ENCODE peak calls at places on chromosomes 7 and 10, in four cellular contexts. One of them, this sample, is unnamed.

GRCh38 chr10:34786464-34786863 is 28.6 kb downstream of the PARD3 start:
- DNase-seq in HepG2: no peak
- DNase-seq in SK-N-SH: peak; percentile 77
- DNase-seq in K562: no peak
- DNase-seq in this sample: no peak

GRCh38 chr7:3404490-3404889 is 103.4 kb downstream of the SDK1 start:
- DNase-seq in K562: no peak
- DNase-seq in HepG2: no peak
- DNase-seq in SK-N-SH: peak; percentile 67
- DNase-seq in this sample: no peak

GRCh38 chr7:18347170-18347569 is 148.4 kb upstream of the HDAC9 start:
- DNase-seq in HepG2: no peak
- DNase-seq in K562: no peak
- DNase-seq in SK-N-SH: no peak
- DNase-seq in this sample: no peak

GRCh38 chr10:89203237-89203636 is 3.9 kb downstream of the CH25H start:
- DNase-seq in HepG2: no peak
- DNase-seq in SK-N-SH: no peak
- DNase-seq in K562: no peak
- DNase-seq in this sample: no peak

GRCh38 chr10:48470893-48471805 is 133.7 kb downstream of the ARHGAP22 start:
- DNase-seq in K562: peak; percentile 74
- DNase-seq in SK-N-SH: no peak
- DNase-seq in HepG2: no peak
- DNase-seq in this sample: no peak

GRCh38 chr10:132595850-132596249 is 58.3 kb downstream of the INPP5A start:
- DNase-seq in K562: no peak
- DNase-seq in SK-N-SH: no peak
- DNase-seq in HepG2: no peak
- DNase-seq in this sample: no peak

GRCh38 chr7:6146666-6147065 is 115.5 kb downstream of the ANKRD61 start:
- DNase-seq in SK-N-SH: no peak
- DNase-seq in K562: no peak
- DNase-seq in HepG2: no peak
- DNase-seq in this sample: no peak

GRCh38 chr10:119693262-119693957 is 32.4 kb upstream of the INPP5F start:
- DNase-seq in K562: no peak
- DNase-seq in HepG2: peak; percentile 74
- DNase-seq in SK-N-SH: no peak
- DNase-seq in this sample: no peak

GRCh38 chr10:44016589-44017482 is 368.1 kb downstream of the CXCL12 start:
- DNase-seq in HepG2: no peak
- DNase-seq in SK-N-SH: no peak
- DNase-seq in K562: no peak
- DNase-seq in this sample: no peak

GRCh38 chr7:30321089-30321991 is 36.9 kb downstream of the ZNRF2 start:
- DNase-seq in HepG2: no peak
- DNase-seq in K562: no peak
- DNase-seq in SK-N-SH: no peak
- DNase-seq in this sample: peak; percentile 31

GRCh38 chr10:21160116-21160515 is 263.0 kb upstream of the NEBL start:
- DNase-seq in SK-N-SH: no peak
- DNase-seq in HepG2: no peak
- DNase-seq in K562: no peak
- DNase-seq in this sample: no peak

GRCh38 chr7:95972554-95972953 is 200.2 kb downstream of the DYNC1I1 start:
- DNase-seq in SK-N-SH: no peak
- DNase-seq in HepG2: no peak
- DNase-seq in K562: no peak
- DNase-seq in this sample: no peak

GRCh38 chr10:42977032-42977416 is 99.8 kb upstream of the RET start:
- DNase-seq in SK-N-SH: no peak
- DNase-seq in K562: no peak
- DNase-seq in HepG2: no peak
- DNase-seq in this sample: no peak

GRCh38 chr7:26512737-26513136 is 221.1 kb downstream of the SNX10 start:
- DNase-seq in K562: no peak
- DNase-seq in HepG2: no peak
- DNase-seq in SK-N-SH: no peak
- DNase-seq in this sample: no peak

GRCh38 chr7:141706394-141707064 is 1.6 kb upstream of the WEE2 start:
- DNase-seq in SK-N-SH: no peak
- DNase-seq in HepG2: no peak
- DNase-seq in K562: no peak
- DNase-seq in this sample: no peak

GRCh38 chr7:16512097-16512496 is 14.5 kb upstream of the LRRC72 start:
- DNase-seq in SK-N-SH: no peak
- DNase-seq in K562: no peak
- DNase-seq in HepG2: no peak
- DNase-seq in this sample: no peak

GRCh38 chr7:91079491-91079890 is 184.7 kb upstream of the FZD1 start:
- DNase-seq in K562: no peak
- DNase-seq in HepG2: no peak
- DNase-seq in SK-N-SH: no peak
- DNase-seq in this sample: no peak

GRCh38 chr10:114501650-114502049 is 97.3 kb upstream of the AFAP1L2 start:
- DNase-seq in K562: no peak
- DNase-seq in HepG2: no peak
- DNase-seq in SK-N-SH: no peak
- DNase-seq in this sample: no peak

GRCh38 chr10:1516492-1517224 is 220.7 kb downstream of the ADARB2 start:
- DNase-seq in HepG2: no peak
- DNase-seq in K562: no peak
- DNase-seq in SK-N-SH: no peak
- DNase-seq in this sample: no peak

GRCh38 chr10:131547129-131547799 is 235.7 kb upstream of the TCERG1L start:
- DNase-seq in HepG2: no peak
- DNase-seq in SK-N-SH: no peak
- DNase-seq in K562: no peak
- DNase-seq in this sample: no peak

GRCh38 chr10:107914450-107915276 is 750.2 kb upstream of the SORCS1 start:
- DNase-seq in SK-N-SH: peak; percentile 74
- DNase-seq in K562: no peak
- DNase-seq in HepG2: no peak
- DNase-seq in this sample: no peak

GRCh38 chr10:110867807-110868465 is 3.8 kb upstream of the PDCD4 start:
- DNase-seq in SK-N-SH: no peak
- DNase-seq in HepG2: no peak
- DNase-seq in K562: no peak
- DNase-seq in this sample: no peak

GRCh38 chr7:47148541-47149207 is 433.2 kb downstream of the TNS3 start:
- DNase-seq in K562: no peak
- DNase-seq in SK-N-SH: no peak
- DNase-seq in HepG2: no peak
- DNase-seq in this sample: no peak

GRCh38 chr10:109166935-109167334 is 756.4 kb downstream of the XPNPEP1 start:
- DNase-seq in HepG2: no peak
- DNase-seq in SK-N-SH: no peak
- DNase-seq in K562: no peak
- DNase-seq in this sample: no peak

GRCh38 chr7:74051629-74052410 is 23.8 kb downstream of the ELN start:
- DNase-seq in K562: peak; percentile 75
- DNase-seq in HepG2: peak; percentile 56
- DNase-seq in SK-N-SH: peak; percentile 74
- DNase-seq in this sample: no peak

GRCh38 chr10:78404296-78404695 is 370.6 kb downstream of the RPS24 start:
- DNase-seq in HepG2: no peak
- DNase-seq in SK-N-SH: no peak
- DNase-seq in K562: no peak
- DNase-seq in this sample: no peak

GRCh38 chr7:105680505-105681187 is 99.4 kb upstream of the EFCAB10 start:
- DNase-seq in SK-N-SH: no peak
- DNase-seq in HepG2: peak; percentile 68
- DNase-seq in K562: no peak
- DNase-seq in this sample: no peak

GRCh38 chr10:131006458-131007256 is 304.9 kb downstream of the TCERG1L start:
- DNase-seq in HepG2: no peak
- DNase-seq in SK-N-SH: no peak
- DNase-seq in K562: no peak
- DNase-seq in this sample: no peak

GRCh38 chr10:74056081-74056818 is 58.3 kb downstream of the VCL start:
- DNase-seq in SK-N-SH: no peak
- DNase-seq in HepG2: peak; percentile 65
- DNase-seq in K562: peak; percentile 49
- DNase-seq in this sample: peak; percentile 33

GRCh38 chr7:83014546-83014945 is 148.1 kb downstream of the PCLO start:
- DNase-seq in HepG2: no peak
- DNase-seq in K562: no peak
- DNase-seq in SK-N-SH: no peak
- DNase-seq in this sample: no peak

GRCh38 chr7:44665531-44666213 is 59.2 kb downstream of the OGDH start:
- DNase-seq in SK-N-SH: no peak
- DNase-seq in K562: no peak
- DNase-seq in HepG2: no peak
- DNase-seq in this sample: no peak

GRCh38 chr10:44979281-44980181 is 922 bp upstream of the DEPP1 start:
- DNase-seq in SK-N-SH: no peak
- DNase-seq in K562: no peak
- DNase-seq in HepG2: no peak
- DNase-seq in this sample: no peak

GRCh38 chr7:123604739-123605138 is 3.1 kb downstream of the ASB15 start:
- DNase-seq in K562: no peak
- DNase-seq in HepG2: no peak
- DNase-seq in SK-N-SH: no peak
- DNase-seq in this sample: no peak
- TF ChIP-seq NFIC in K562: no peak
- TF ChIP-seq NFIC in HepG2: no peak
- TF ChIP-seq NFIC in SK-N-SH: no peak
- TF ChIP-seq NFIC in this sample: no peak

DNA sequence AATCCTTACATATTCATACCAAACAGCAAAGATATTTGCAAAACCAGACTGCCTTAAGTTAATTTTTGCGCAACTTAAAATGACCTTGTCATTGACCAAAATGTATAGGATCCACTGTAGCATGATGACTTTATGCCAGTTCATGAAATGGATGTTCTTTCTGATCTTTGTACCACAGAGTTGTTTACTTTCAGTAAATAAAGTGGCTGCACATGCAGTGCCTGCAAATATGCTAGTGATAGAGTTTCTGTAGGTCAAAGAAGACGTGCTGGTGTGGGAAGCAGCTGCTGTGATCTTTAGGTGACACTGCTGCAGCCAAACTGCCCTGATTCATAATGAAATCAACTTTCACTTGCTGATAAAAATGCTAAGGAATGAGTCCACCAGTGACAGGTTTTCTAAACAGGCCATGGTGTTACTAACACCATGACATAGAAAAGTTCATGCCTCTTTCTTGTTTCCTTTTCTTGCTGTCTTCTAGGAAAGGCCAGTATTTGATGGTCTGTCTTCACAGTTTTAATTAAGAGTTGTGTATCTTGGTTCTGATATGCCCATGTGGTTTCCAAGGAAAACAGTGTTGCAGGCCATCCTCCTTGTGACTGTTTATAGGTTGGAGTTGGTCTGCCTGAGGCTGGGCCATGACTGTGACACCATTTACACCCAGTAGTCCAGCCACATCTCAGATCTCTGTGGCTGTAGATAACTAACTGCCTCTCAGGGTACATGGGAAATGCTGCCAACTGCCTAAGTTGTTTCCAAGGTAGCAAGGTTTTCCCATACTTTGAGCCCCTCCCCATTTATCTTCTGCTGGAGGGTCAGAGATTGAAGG is 62.5 kb downstream of the INSYN2A start:
- DNase-seq in SK-N-SH: no peak
- DNase-seq in K562: no peak
- DNase-seq in HepG2: peak; percentile 85
- DNase-seq in this sample: no peak
- TF ChIP-seq NFIC in SK-N-SH: no peak
- TF ChIP-seq NFIC in K562: no peak
- TF ChIP-seq NFIC in HepG2: peak; percentile 48
- TF ChIP-seq NFIC in this sample: no peak

DNA sequence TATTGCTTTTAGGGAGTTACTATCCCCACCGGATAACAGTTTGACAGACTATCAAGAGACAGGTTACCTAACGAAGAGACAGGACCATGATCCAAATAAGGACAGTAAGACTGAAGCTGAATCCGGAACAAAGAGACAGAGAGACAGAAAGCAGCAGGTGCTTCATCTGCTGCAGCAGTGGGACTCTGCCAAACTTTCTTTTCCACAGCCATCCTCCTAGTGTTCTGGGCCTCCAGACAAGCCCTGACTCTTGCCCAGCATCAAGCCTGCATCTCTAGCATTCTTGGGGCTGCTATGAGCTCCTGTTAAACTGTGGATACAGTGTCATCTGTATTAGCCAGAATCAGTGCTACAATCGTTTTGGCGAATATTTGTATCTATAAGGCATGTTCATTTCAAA is 761.7 kb downstream of the GRID1 start:
- DNase-seq in K562: no peak
- DNase-seq in HepG2: no peak
- DNase-seq in SK-N-SH: no peak
- DNase-seq in this sample: no peak
- TF ChIP-seq NFIC in K562: no peak
- TF ChIP-seq NFIC in HepG2: no peak
- TF ChIP-seq NFIC in SK-N-SH: no peak
- TF ChIP-seq NFIC in this sample: no peak

GRCh38 chr7:1361016-1361755 is 98.1 kb downstream of the MICALL2 start:
- DNase-seq in K562: no peak
- DNase-seq in HepG2: no peak
- DNase-seq in SK-N-SH: peak; percentile 44
- DNase-seq in this sample: no peak

GRCh38 chr7:1359051-1359400 is 100.2 kb downstream of the MICALL2 start:
- DNase-seq in HepG2: no peak
- DNase-seq in K562: no peak
- DNase-seq in SK-N-SH: peak; percentile 53
- DNase-seq in this sample: no peak

GRCh38 chr7:1361756-1362125 is 97.5 kb downstream of the MICALL2 start:
- DNase-seq in SK-N-SH: peak; percentile 65
- DNase-seq in K562: no peak
- DNase-seq in HepG2: no peak
- DNase-seq in this sample: no peak

GRCh38 chr7:1359681-1360485 is 99.4 kb downstream of the MICALL2 start:
- DNase-seq in K562: no peak
- DNase-seq in HepG2: no peak
- DNase-seq in SK-N-SH: no peak
- DNase-seq in this sample: no peak

DNA sequence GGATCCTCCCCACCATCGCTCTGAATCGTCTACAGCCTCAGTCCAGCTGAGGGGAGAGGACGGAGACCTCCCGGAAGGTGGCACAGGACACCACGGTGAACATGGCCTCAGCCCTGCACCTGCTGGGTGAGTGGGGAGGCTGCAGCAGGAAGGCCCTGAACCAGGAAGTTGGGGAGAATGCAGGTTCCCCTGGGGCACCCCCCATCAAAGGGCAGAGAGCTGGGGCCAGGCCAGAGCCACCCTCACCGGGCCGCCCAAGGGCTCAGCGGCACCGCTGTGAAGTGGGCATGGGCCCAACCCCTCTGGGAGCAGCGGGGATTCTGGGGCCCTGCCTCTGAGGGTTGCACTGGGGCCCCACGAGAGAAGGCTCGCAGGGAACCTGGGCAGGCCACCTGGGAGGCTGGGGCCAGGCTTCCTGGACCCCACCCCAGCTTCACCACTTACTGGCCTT is 98.7 kb downstream of the MICALL2 start:
- DNase-seq in HepG2: no peak
- DNase-seq in K562: no peak
- DNase-seq in SK-N-SH: peak; percentile 46
- DNase-seq in this sample: no peak
- TF ChIP-seq NFIC in HepG2: no peak
- TF ChIP-seq NFIC in K562: no peak
- TF ChIP-seq NFIC in SK-N-SH: no peak
- TF ChIP-seq NFIC in this sample: no peak

GRCh38 chr10:24277771-24278518 is 69.0 kb downstream of the KIAA1217 start:
- DNase-seq in K562: no peak
- DNase-seq in SK-N-SH: no peak
- DNase-seq in HepG2: no peak
- DNase-seq in this sample: no peak
- TF ChIP-seq NFIC in K562: no peak
- TF ChIP-seq NFIC in SK-N-SH: no peak
- TF ChIP-seq NFIC in HepG2: no peak
- TF ChIP-seq NFIC in this sample: no peak

This sample was measured in GM12878.